ENCODE peak calls at places on chromosomes 13 and 19, in nine cellular contexts. H, T, Q, E, I, D, J, G and L are unnamed samples.
A peak's percentile ranks its signal among the peaks of the same experiment; 100 is the strongest.

GRCh38 chr19:34276614-34277013 is 22.3 kb downstream of the GARRE1 start:
- DNase-seq in H (no peak), G (no peak), I (no peak), E (no peak), D (no peak), T (no peak), J (no peak), Q (no peak), L (no peak)

GRCh38 chr13:36612242-36612641 is 61.6 kb upstream of the SERTM1 start:
- DNase-seq in Q (no peak), E (no peak), I (no peak), T (no peak), J (no peak), G (no peak), H (no peak), D (no peak), L (no peak)

GRCh38 chr19:29724102-29724641 is 9.1 kb upstream of the C19orf12 start:
- DNase-seq in Q (no peak), H (no peak), J (no peak), I (peak; percentile 73), G (no peak), E (no peak), D (no peak), T (peak; percentile 15), L (peak; percentile 44)

GRCh38 chr13:30529085-30529815 is 63.5 kb upstream of the HMGB1 start:
- DNase-seq in Q (no peak), D (no peak), I (no peak), T (peak; percentile 32), H (no peak), G (no peak), J (no peak), E (no peak), L (no peak)

GRCh38 chr13:36282818-36283432 is 14.7 kb downstream of the CCDC169 start:
- DNase-seq in G (no peak), Q (no peak), D (no peak), J (no peak), I (no peak), T (peak; percentile 67), H (peak; percentile 4), E (no peak), L (no peak)

GRCh38 chr19:49850487-49851342 is at the start of gene PTOV1:
- DNase-seq in E (peak; percentile 80), H (peak; percentile 71), G (peak; percentile 95), I (peak; percentile 96), D (peak; percentile 72), T (peak; percentile 93), J (peak; percentile 92), Q (peak; percentile 91), L (peak; percentile 92)

GRCh38 chr19:10368101-10368803 is 12.1 kb downstream of the TYK2 start:
- DNase-seq in H (no peak), I (peak; percentile 45), T (no peak), D (no peak), E (no peak), Q (no peak), J (no peak), G (no peak), L (no peak)

GRCh38 chr19:55014714-55015113 is 23.4 kb downstream of the GP6 start:
- DNase-seq in E (no peak), H (no peak), I (no peak), Q (no peak), D (no peak), T (no peak), G (no peak), J (peak; percentile 18), L (no peak)

GRCh38 chr13:87810391-87810801 is 139.2 kb downstream of the SLITRK5 start:
- DNase-seq in D (no peak), Q (no peak), G (no peak), J (no peak), I (peak; percentile 71), T (no peak), H (no peak), E (no peak), L (no peak)

GRCh38 chr13:63291701-63292100 is 1876.1 kb upstream of the PCDH20 start:
- DNase-seq in G (no peak), D (no peak), Q (no peak), H (no peak), T (no peak), E (no peak), I (no peak), J (no peak), L (no peak)

GRCh38 chr19:8487137-8487851 is 15.1 kb downstream of the PRAM1 start:
- DNase-seq in I (no peak), D (no peak), H (no peak), J (no peak), E (no peak), G (no peak), Q (no peak), T (no peak), L (peak; percentile 36)

GRCh38 chr13:108200781-108201398 is 14.4 kb downstream of the LIG4 start:
- DNase-seq in I (no peak), Q (no peak), E (peak; percentile 48), T (peak; percentile 61), G (no peak), D (no peak), H (no peak), J (no peak), L (no peak)

GRCh38 chr13:64054306-64054705 is 2638.7 kb upstream of the PCDH20 start:
- DNase-seq in H (no peak), J (no peak), I (no peak), T (no peak), E (no peak), Q (no peak), G (no peak), D (no peak), L (no peak)

GRCh38 chr19:44988896-44989563 is 12.2 kb upstream of the RELB start:
- DNase-seq in T (peak; percentile 70), H (peak; percentile 8), Q (peak; percentile 83), J (peak; percentile 40), E (peak; percentile 68), I (peak; percentile 87), D (peak; percentile 21), G (no peak), L (peak; percentile 44)

GRCh38 chr13:73335226-73335625 is 276.4 kb downstream of the KLF5 start:
- DNase-seq in G (no peak), T (peak; percentile 83), D (no peak), I (no peak), H (no peak), E (peak; percentile 25), Q (no peak), J (no peak), L (no peak)

GRCh38 chr13:106481919-106482318 is 53.5 kb downstream of the EFNB2 start:
- DNase-seq in E (no peak), D (no peak), T (no peak), J (no peak), Q (no peak), I (no peak), H (no peak), G (no peak), L (no peak)

GRCh38 chr13:63124863-63125262 is 1709.2 kb upstream of the PCDH20 start:
- DNase-seq in J (no peak), D (no peak), H (no peak), Q (no peak), I (no peak), T (peak; percentile 52), G (no peak), E (no peak), L (no peak)

GRCh38 chr19:1076951-1077350 is 10.0 kb downstream of the ARHGAP45 start:
- DNase-seq in H (no peak), Q (no peak), E (no peak), D (peak; percentile 89), I (no peak), G (no peak), T (no peak), J (peak; percentile 67), L (peak; percentile 91)

GRCh38 chr13:36163809-36164308 is 32.7 kb upstream of the DCLK1 start:
- DNase-seq in Q (peak; percentile 0), J (peak; percentile 66), I (no peak), G (no peak), H (peak; percentile 55), D (no peak), E (peak; percentile 95), T (peak; percentile 96), L (no peak)

GRCh38 chr13:75101997-75102720 is 379.8 kb downstream of the TBC1D4 start:
- DNase-seq in E (no peak), D (no peak), H (no peak), Q (no peak), I (no peak), G (no peak), T (peak; percentile 65), J (no peak), L (no peak)

GRCh38 chr19:47778954-47779351 is 450 bp downstream of the SELENOW start:
- DNase-seq in T (no peak), H (no peak), Q (no peak), E (no peak), I (no peak), G (no peak), J (peak; percentile 29), D (no peak), L (peak; percentile 39)

GRCh38 chr19:34181111-34181864 is 9.0 kb downstream of the LSM14A start:
- DNase-seq in Q (no peak), H (no peak), T (no peak), D (no peak), J (no peak), G (no peak), E (no peak), I (no peak), L (no peak)

GRCh38 chr19:18438331-18439024 is 545 bp upstream of the ISYNA1 start:
- DNase-seq in Q (no peak), J (peak; percentile 60), T (no peak), I (peak; percentile 78), E (peak; percentile 38), G (no peak), H (no peak), D (no peak), L (no peak)

GRCh38 chr19:45424191-45425058 is 708 bp upstream of the ERCC1 start:
- DNase-seq in E (peak; percentile 91), I (peak; percentile 76), H (peak; percentile 83), J (peak; percentile 71), T (peak; percentile 98), D (no peak), G (no peak), Q (peak; percentile 66), L (no peak)

GRCh38 chr19:16338470-16339360 is 14.1 kb downstream of the KLF2 start:
- DNase-seq in D (no peak), J (no peak), E (peak; percentile 95), T (peak; percentile 88), G (no peak), Q (no peak), H (peak; percentile 69), I (no peak), L (no peak)

GRCh38 chr13:21458457-21458815 is 667 bp downstream of the ZDHHC20 start:
- DNase-seq in Q (peak; percentile 2), E (no peak), D (no peak), I (peak; percentile 62), T (no peak), J (peak; percentile 46), H (no peak), G (no peak), L (peak; percentile 45)

GRCh38 chr19:1466018-1466460 is 13.0 kb downstream of the C19orf25 start:
- DNase-seq in G (no peak), Q (no peak), I (peak; percentile 63), J (no peak), D (no peak), H (no peak), E (no peak), T (no peak), L (no peak)

GRCh38 chr13:112785419-112785856 is 95.6 kb downstream of the ATP11A start:
- DNase-seq in T (no peak), I (no peak), E (no peak), J (no peak), G (no peak), D (no peak), Q (no peak), H (no peak), L (no peak)

GRCh38 chr19:47497821-47498520 is 14.0 kb upstream of the KPTN start:
- DNase-seq in Q (no peak), G (no peak), D (no peak), T (no peak), J (no peak), H (no peak), E (no peak), I (no peak), L (no peak)

GRCh38 chr13:50228527-50228926 is 213.3 kb downstream of the KCNRG start:
- DNase-seq in T (no peak), I (no peak), Q (peak; percentile 18), J (no peak), H (no peak), G (no peak), D (no peak), E (no peak), L (no peak)

GRCh38 chr13:30916991-30917390 is 10.9 kb downstream of the MEDAG start:
- DNase-seq in G (no peak), T (no peak), J (no peak), I (no peak), Q (no peak), H (no peak), D (no peak), E (no peak), L (no peak)